ENCODE peak calls at places on chromosome 7, in five cellular contexts. Z is upper lobe of left lung, C is endodermal cell, B is lung, I is uterus. Y is an unnamed sample.
A peak's percentile ranks its signal among the peaks of the same experiment; 100 is the strongest.

GRCh38 chr7:5997210-5997808 is 11.5 kb downstream of the PMS2 start:
- DNase-seq in C (peak; percentile 61), I (peak; percentile 56), B (peak; percentile 40), Z (peak; percentile 45), Y (no peak)

GRCh38 chr7:75536491-75536890 is 44.4 kb downstream of the SPDYE5 start:
- DNase-seq in C (no peak), Z (no peak), B (no peak), I (no peak), Y (no peak)

GRCh38 chr7:131466735-131467365 is 89.6 kb downstream of the PODXL start:
- DNase-seq in I (no peak), C (no peak), B (no peak), Z (no peak), Y (no peak)

GRCh38 chr7:77327932-77328628 is 88.1 kb downstream of the GSAP start:
- DNase-seq in I (no peak), C (no peak), B (no peak), Z (peak; percentile 44), Y (no peak)

GRCh38 chr7:21368317-21368716 is 59.6 kb upstream of the SP4 start:
- DNase-seq in B (no peak), C (no peak), I (no peak), Z (no peak), Y (no peak)

GRCh38 chr7:83807770-83808169 is 158.8 kb upstream of the SEMA3E start:
- DNase-seq in B (no peak), Z (no peak), C (no peak), I (no peak), Y (no peak)

GRCh38 chr7:95420996-95421846 is 13.6 kb downstream of the PON2 start:
- DNase-seq in Z (no peak), I (no peak), C (no peak), B (no peak), Y (no peak)

GRCh38 chr7:18315241-18315640 is 180.3 kb upstream of the HDAC9 start:
- DNase-seq in B (no peak), Z (no peak), I (no peak), C (no peak), Y (no peak)

GRCh38 chr7:34060548-34060947 is 155.2 kb downstream of the BMPER start:
- DNase-seq in Z (no peak), C (no peak), I (no peak), B (no peak), Y (no peak)

GRCh38 chr7:135758531-135758932 is 9.9 kb upstream of the FAM180A start:
- DNase-seq in I (no peak), C (peak; percentile 59), Z (no peak), B (no peak), Y (no peak)

GRCh38 chr7:157139142-157140117 is 704 bp downstream of the UBE3C start:
- DNase-seq in C (no peak), B (peak; percentile 49), I (peak; percentile 52), Z (peak; percentile 56), Y (no peak)

GRCh38 chr7:25762511-25763119 is 389.4 kb upstream of the NFE2L3 start:
- DNase-seq in C (no peak), B (no peak), Z (no peak), I (no peak), Y (no peak)

GRCh38 chr7:69166979-69167516 is 431.2 kb upstream of the AUTS2 start:
- DNase-seq in B (no peak), I (no peak), C (no peak), Z (no peak), Y (no peak)

GRCh38 chr7:84070770-84071169 is 123.8 kb downstream of the SEMA3A start:
- DNase-seq in B (no peak), C (no peak), I (no peak), Z (no peak), Y (no peak)

GRCh38 chr7:36448781-36449379 is 59.2 kb downstream of the ANLN start:
- DNase-seq in Z (no peak), I (no peak), C (no peak), B (no peak), Y (no peak)

GRCh38 chr7:142300689-142301088 is 42.8 kb upstream of the PRSS58 start:
- DNase-seq in B (no peak), I (no peak), Z (no peak), C (peak; percentile 92), Y (peak; percentile 57)

GRCh38 chr7:89064831-89065230 is 269.3 kb upstream of the TEX47 start:
- DNase-seq in C (no peak), Z (no peak), B (no peak), I (no peak), Y (no peak)

GRCh38 chr7:75716992-75717626 is 21.6 kb downstream of the HIP1 start:
- DNase-seq in I (no peak), Z (no peak), C (no peak), B (no peak), Y (no peak)

GRCh38 chr7:115047968-115048720 is 126.2 kb downstream of the MDFIC start:
- DNase-seq in C (no peak), I (no peak), Z (no peak), B (no peak), Y (no peak)

GRCh38 chr7:155887174-155887525 is 74.9 kb upstream of the SHH start:
- DNase-seq in Z (no peak), I (no peak), B (no peak), C (no peak), Y (no peak)

GRCh38 chr7:146791344-146792300 is 675.0 kb downstream of the CNTNAP2 start:
- DNase-seq in C (peak; percentile 61), B (no peak), I (no peak), Z (no peak), Y (no peak)

GRCh38 chr7:33038639-33039038 is 23.9 kb downstream of the NT5C3A start:
- DNase-seq in C (no peak), B (no peak), Z (no peak), I (no peak), Y (no peak)

GRCh38 chr7:33043434-33043833 is 19.1 kb downstream of the NT5C3A start:
- DNase-seq in I (no peak), Z (no peak), B (no peak), C (no peak), Y (no peak)

GRCh38 chr7:33040803-33041516 is 21.6 kb downstream of the NT5C3A start:
- DNase-seq in Z (peak; percentile 78), C (no peak), I (no peak), B (peak; percentile 41), Y (no peak)

GRCh38 chr7:33039257-33039904 is 23.2 kb downstream of the NT5C3A start:
- DNase-seq in C (no peak), B (no peak), Z (no peak), I (no peak), Y (no peak)

GRCh38 chr7:33039905-33040292 is 22.7 kb downstream of the NT5C3A start:
- DNase-seq in Z (no peak), I (no peak), B (no peak), C (no peak), Y (no peak)
- H3K4me1 ChIP-seq in Z (peaks cover 48% of the 10 kb centered on the region), I (no peaks in the 10 kb centered on the region), B (peaks cover 6% of the 10 kb centered on the region), C (no peaks in the 10 kb centered on the region), Y (peaks cover 72% of the 10 kb centered on the region)

GRCh38 chr7:43873300-43873699 is 4.0 kb upstream of the MRPS24 start:
- DNase-seq in I (peak; percentile 64), B (no peak), C (no peak), Z (no peak), Y (no peak)
- H3K4me1 ChIP-seq in I (no peaks in the 10 kb centered on the region), B (peaks cover 10% of the 10 kb centered on the region), C (peaks cover 3% of the 10 kb centered on the region), Z (peaks cover 12% of the 10 kb centered on the region), Y (peaks cover 37% of the 10 kb centered on the region)

DNA sequence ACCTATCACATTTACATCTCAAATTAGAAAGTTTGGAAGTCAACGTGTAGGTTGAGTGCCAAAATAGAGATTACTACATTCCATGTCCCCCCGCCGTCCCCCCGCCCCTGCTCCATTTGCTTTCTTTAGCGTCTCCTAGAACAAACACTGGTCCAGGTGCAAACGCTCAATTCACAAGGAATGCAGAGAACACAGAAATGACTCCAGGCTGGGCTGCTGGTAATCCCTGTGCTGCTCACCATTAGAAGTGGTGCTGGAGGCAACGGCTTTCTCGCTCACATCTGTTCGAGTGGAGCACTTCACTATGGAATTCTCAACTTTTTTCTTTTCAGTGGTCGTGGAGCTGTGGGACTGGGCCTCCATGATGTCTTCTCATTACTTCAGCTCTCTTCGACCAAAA is 14.1 kb downstream of the GLI3 start:
- DNase-seq in B (no peak), Z (no peak), I (no peak), C (peak; percentile 71), Y (no peak)
- H3K4me1 ChIP-seq in B (no peaks in the 10 kb centered on the region), Z (peaks cover 7% of the 10 kb centered on the region), I (peaks cover 12% of the 10 kb centered on the region), C (no peaks in the 10 kb centered on the region), Y (peaks cover 38% of the 10 kb centered on the region)

DNA sequence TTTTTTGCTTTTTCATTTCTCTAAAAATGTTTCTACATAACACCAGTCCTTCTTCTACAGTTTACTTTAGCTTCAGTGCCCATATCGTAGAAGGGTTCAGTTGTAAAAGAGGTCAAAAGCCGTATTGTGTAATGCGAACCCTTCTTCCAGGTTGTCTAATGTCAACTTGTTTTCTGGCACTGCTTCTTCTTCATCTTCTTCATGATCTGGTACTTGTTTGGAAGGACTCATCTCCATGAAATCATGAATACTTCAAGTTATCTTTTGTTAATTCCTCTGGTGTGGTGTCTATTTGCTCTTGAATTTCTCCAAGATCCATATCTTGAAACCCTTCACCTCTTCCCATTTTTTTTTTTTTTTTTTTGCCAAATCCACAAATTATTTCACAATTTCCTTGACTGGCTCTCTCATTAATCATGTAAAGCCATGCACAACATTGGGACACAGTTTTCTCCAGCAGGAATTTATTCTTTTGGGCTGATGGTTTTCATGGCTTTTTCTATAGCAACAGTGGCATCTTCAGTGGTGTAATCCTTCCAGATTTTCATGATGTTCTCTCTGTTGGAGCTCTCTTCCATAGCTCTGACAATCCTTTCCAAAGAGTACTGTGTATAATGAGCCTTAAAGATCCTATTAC is 85.1 kb downstream of the CPED1 start:
- DNase-seq in I (no peak), B (no peak), C (no peak), Z (no peak), Y (no peak)
- H3K4me1 ChIP-seq in I (no peaks in the 10 kb centered on the region), B (peaks cover 15% of the 10 kb centered on the region), C (no peaks in the 10 kb centered on the region), Z (no peaks in the 10 kb centered on the region), Y (peaks cover 4% of the 10 kb centered on the region)

DNA sequence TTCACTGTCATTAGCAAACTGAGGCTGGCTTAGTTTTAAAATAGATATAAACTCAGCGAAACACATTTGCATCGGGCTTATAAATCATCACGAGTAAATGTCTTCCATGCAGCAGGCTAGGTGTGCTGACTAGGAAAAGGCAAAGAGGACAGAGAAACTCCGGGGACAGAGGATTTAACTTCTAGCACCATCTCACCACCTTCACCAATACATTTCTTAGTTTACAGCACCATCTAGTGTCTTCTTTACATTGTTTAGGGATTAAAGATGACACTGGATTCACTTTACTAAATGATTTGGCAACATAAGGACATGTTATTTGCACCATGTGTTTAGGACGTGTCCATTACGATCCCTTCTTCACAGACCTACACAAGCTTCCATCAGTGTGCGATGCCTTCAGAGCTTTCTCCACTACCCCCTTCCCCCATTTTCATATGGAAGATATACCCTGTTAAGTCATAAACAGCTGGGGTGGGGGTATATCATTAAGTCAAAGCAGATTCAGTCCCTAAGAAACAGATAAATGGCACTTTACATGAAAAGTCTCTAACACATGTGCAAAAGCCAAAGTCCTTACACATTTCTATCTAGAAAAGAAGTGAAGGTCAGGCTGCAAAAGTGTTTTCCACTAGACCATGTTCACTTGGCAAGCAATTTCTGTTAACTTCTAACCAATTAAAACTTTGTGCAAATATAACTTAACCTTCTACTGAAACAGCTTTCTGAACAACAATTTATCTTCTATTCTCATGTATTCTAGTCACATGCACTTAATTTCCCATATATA is 103.3 kb downstream of the GRB10 start:
- DNase-seq in I (no peak), B (no peak), Z (no peak), C (peak; percentile 36), Y (no peak)
- H3K4me1 ChIP-seq in I (no peaks in the 10 kb centered on the region), B (no peaks in the 10 kb centered on the region), Z (peaks cover 50% of the 10 kb centered on the region), C (peaks cover 11% of the 10 kb centered on the region), Y (peaks cover 74% of the 10 kb centered on the region)

Y was measured in esophagus muscularis mucosa.